ENCODE peak calls at places on chromosome 14, in five cellular contexts. L is lower leg skin, H is Peyer's patch, S is K562, K is body of pancreas. T is an unnamed sample.

GRCh38 chr14:28785096-28785952 is 18.7 kb downstream of the FOXG1 start:
- DNase-seq in K (no peak), S (no peak), L (no peak), H (no peak), T (no peak)

GRCh38 chr14:57559561-57559960 is 65.9 kb upstream of the CCDC198 start:
- DNase-seq in K (no peak), L (no peak), H (no peak), S (no peak), T (no peak)

GRCh38 chr14:68384335-68384734 is 408.5 kb downstream of the ZFP36L1 start:
- DNase-seq in H (no peak), K (peak), S (no peak), L (peak), T (peak)

GRCh38 chr14:32087907-32088306 is 10.8 kb downstream of the ARHGAP5 start:
- DNase-seq in S (no peak), K (no peak), H (no peak), L (no peak), T (no peak)

GRCh38 chr14:26598081-26598671 is 343 bp upstream of the NOVA1 start:
- DNase-seq in S (peak), L (peak), H (peak), K (peak), T (no peak)

GRCh38 chr14:99612065-99612736 is 8.2 kb upstream of the CCDC85C start:
- DNase-seq in S (no peak), L (no peak), K (peak), H (peak), T (no peak)

GRCh38 chr14:38282941-38283340 is 27.0 kb upstream of the CLEC14A start:
- DNase-seq in H (no peak), L (no peak), S (no peak), K (no peak), T (no peak)

GRCh38 chr14:33903369-33903768 is 47.5 kb downstream of the EGLN3 start:
- DNase-seq in K (no peak), S (peak), H (no peak), L (no peak), T (no peak)

GRCh38 chr14:74583689-74584434 is 28.2 kb downstream of the LTBP2 start:
- DNase-seq in H (no peak), S (no peak), L (no peak), K (no peak), T (no peak)

GRCh38 chr14:22887260-22887989 is 4.4 kb downstream of the REM2 start:
- DNase-seq in S (peak), L (no peak), H (peak), K (peak), T (peak)

GRCh38 chr14:104254735-104255400 is 116.5 kb downstream of the KIF26A start:
- DNase-seq in L (no peak), S (no peak), K (no peak), H (peak), T (no peak)

GRCh38 chr14:53779301-53779700 is 177.3 kb downstream of the BMP4 start:
- DNase-seq in L (no peak), S (no peak), H (no peak), K (no peak), T (no peak)

GRCh38 chr14:103315941-103316340 is 18.1 kb upstream of the EIF5 start:
- DNase-seq in S (no peak), H (peak), K (no peak), L (no peak), T (no peak)

GRCh38 chr14:68766299-68767247 is 26.3 kb downstream of the ZFP36L1 start:
- DNase-seq in S (no peak), L (no peak), K (no peak), H (no peak), T (no peak)

GRCh38 chr14:34766611-34767010 is 52.2 kb upstream of the CFL2 start:
- DNase-seq in S (no peak), L (no peak), K (no peak), H (no peak), T (no peak)

GRCh38 chr14:63524537-63525155 is 18.5 kb downstream of the PPP2R5E start:
- DNase-seq in K (no peak), S (no peak), H (peak), L (peak), T (no peak)

GRCh38 chr14:23105348-23105824 is 597 bp upstream of the CIROP start:
- DNase-seq in H (no peak), L (no peak), K (no peak), S (no peak), T (no peak)

GRCh38 chr14:94386085-94387031 is 2.0 kb downstream of the SERPINA1 start:
- DNase-seq in H (no peak), L (peak), S (no peak), K (peak), T (no peak)

GRCh38 chr14:91890291-91890749 is 23.0 kb upstream of the TC2N start:
- DNase-seq in L (no peak), K (peak), H (no peak), S (no peak), T (no peak)

GRCh38 chr14:93089501-93090269 is 26.0 kb downstream of the ITPK1 start:
- DNase-seq in S (no peak), H (no peak), L (no peak), K (no peak), T (no peak)

GRCh38 chr14:103854822-103855733 is 7.7 kb upstream of the PPP1R13B start:
- DNase-seq in H (no peak), L (no peak), S (peak), K (peak), T (no peak)

GRCh38 chr14:91817566-91818325 is 49.6 kb downstream of the TC2N start:
- DNase-seq in K (no peak), L (no peak), H (no peak), S (no peak), T (peak)

GRCh38 chr14:53670701-53671100 is 285.9 kb downstream of the BMP4 start:
- DNase-seq in S (no peak), L (no peak), K (no peak), H (no peak), T (no peak)

GRCh38 chr14:93033039-93033982 is 82.4 kb downstream of the ITPK1 start:
- DNase-seq in K (no peak), H (no peak), S (no peak), L (no peak), T (no peak)

GRCh38 chr14:75459099-75459741 is 31.4 kb downstream of the JDP2 start:
- DNase-seq in K (peak), S (no peak), L (peak), H (peak), T (peak)

GRCh38 chr14:103224996-103225874 is 102.0 kb downstream of the TNFAIP2 start:
- DNase-seq in S (no peak), K (no peak), L (no peak), H (no peak), T (no peak)

GRCh38 chr14:100654025-100654813 is 67.0 kb upstream of the BEGAIN start:
- DNase-seq in H (no peak), S (no peak), K (no peak), L (no peak), T (no peak)

GRCh38 chr14:102096569-102097188 is 9.8 kb upstream of the HSP90AA1 start:
- DNase-seq in L (peak), H (peak), K (peak), S (peak), T (peak)
- H3K4me3 ChIP-seq in L (no peak), H (no peak), K (no peak), S (no peak), T (no peak)

GRCh38 chr14:60925286-60925685 is 55.6 kb downstream of the TRMT5 start:
- DNase-seq in S (no peak), L (no peak), H (no peak), K (no peak), T (no peak)
- TF ChIP-seq POLR2A in S (no peak), L (no peak), H (no peak), K (no peak), T (no peak)

GRCh38 chr14:87152701-87153100 is 840.3 kb downstream of the GALC start:
- DNase-seq in K (no peak), H (no peak), S (no peak), L (no peak), T (no peak)

GRCh38 chr14:87153391-87153790 is 839.6 kb downstream of the GALC start:
- DNase-seq in K (no peak), H (no peak), S (no peak), L (no peak), T (no peak)

GRCh38 chr14:87153901-87154300 is 839.1 kb downstream of the GALC start:
- DNase-seq in S (no peak), H (no peak), K (no peak), L (no peak), T (no peak)

GRCh38 chr14:87148655-87149054 is 844.3 kb downstream of the GALC start:
- DNase-seq in K (no peak), H (no peak), S (no peak), L (no peak), T (no peak)

GRCh38 chr14:87149583-87150354 is 843.2 kb downstream of the GALC start:
- DNase-seq in L (no peak), H (no peak), K (no peak), S (no peak), T (no peak)
- H3K4me3 ChIP-seq in L (no peak), H (no peak), K (no peak), S (no peak), T (no peak)

DNA sequence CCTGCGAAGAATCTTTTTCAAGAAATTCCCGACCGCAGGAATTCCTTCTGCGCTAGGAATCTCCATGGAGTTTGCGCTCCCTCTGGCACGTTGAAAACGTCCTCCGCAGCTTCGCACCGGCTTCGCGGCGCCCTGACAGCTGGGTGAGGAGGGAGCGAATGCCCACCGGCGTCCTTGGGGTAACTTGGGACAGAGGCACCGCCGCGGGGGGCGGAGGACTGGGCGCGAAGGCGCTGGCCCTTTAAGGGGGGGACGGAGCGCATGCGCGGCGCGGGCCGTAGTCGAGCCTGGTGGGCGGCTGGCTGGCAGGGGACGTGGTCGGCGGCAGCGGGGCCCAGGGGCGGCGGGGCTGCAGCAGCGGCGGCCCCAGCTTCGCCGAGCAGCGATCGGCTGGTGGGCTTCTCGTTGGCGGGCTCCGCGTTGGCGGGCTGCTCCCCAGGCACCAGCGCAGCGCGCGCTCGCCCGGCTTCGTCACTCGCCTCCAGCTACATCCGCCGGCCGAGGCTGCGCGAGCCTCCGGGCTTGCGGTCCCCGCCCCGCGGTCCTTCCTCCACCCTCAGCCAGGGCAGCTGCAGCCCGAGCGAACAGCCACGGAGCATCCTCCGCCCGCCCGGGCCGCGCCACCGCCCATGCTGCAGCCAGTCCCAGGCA is at the start of gene VASH1:
- DNase-seq in L (peak), H (peak), S (peak), K (peak), T (peak)
- TF ChIP-seq POLR2A in L (no peak), H (no peak), S (no peak), K (peak), T (no peak)

DNA sequence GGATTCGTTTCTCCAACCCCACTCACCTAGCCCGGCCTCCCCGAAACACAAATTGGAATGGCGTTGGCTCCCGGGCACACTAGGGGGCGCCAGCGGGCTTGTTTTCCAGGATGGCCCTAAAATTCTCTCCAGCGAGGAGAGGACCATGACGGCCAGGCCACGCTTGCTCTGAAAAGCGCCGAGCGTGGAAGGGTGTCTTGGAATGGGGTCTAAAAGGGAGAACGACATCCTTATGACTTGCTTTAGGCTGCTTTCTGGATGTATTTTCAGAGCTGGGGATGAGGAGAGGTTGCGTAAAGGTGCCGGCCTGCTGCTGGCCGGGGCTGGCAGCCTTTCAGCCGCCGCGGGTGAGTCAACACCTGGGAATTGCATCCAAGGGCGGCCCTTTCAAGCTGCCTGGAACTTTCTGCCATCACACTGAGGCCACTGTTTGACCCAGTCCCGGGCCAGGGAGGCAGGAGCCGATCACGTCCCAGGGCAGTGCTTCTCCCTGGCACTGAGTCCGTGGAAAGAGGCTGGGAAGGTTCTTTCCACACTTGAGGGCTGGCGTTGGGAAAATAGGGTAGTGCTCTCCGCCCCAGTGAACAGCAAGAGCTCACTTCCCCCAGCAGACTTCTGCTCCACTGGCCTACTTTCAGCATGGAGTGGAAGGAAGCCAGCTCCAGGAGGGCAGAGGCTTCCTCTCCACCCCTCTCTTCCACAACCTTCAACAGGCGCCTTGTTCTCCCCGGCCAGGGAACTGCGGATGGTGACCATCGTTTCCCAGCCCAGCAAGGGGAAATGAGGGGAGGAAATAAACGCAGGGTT is 216.2 kb downstream of the TTC8 start:
- DNase-seq in S (peak), H (peak), K (peak), L (peak), T (peak)
- H3K4me3 ChIP-seq in S (no peak), H (peak), K (no peak), L (no peak), T (no peak)

GRCh38 chr14:21211509-21211908 is 55.6 kb upstream of the OR5AU1 start:
- DNase-seq in L (no peak), H (no peak), S (no peak), K (no peak), T (no peak)

GRCh38 chr14:21219120-21219519 is 50.1 kb downstream of the HNRNPC start:
- DNase-seq in H (no peak), L (no peak), K (no peak), S (no peak), T (no peak)

GRCh38 chr14:21213652-21214051 is 55.6 kb downstream of the HNRNPC start:
- DNase-seq in L (no peak), S (no peak), K (no peak), H (no peak), T (no peak)

GRCh38 chr14:21215879-21216251 is 53.4 kb downstream of the HNRNPC start:
- DNase-seq in S (no peak), K (no peak), L (no peak), H (no peak), T (no peak)

DNA sequence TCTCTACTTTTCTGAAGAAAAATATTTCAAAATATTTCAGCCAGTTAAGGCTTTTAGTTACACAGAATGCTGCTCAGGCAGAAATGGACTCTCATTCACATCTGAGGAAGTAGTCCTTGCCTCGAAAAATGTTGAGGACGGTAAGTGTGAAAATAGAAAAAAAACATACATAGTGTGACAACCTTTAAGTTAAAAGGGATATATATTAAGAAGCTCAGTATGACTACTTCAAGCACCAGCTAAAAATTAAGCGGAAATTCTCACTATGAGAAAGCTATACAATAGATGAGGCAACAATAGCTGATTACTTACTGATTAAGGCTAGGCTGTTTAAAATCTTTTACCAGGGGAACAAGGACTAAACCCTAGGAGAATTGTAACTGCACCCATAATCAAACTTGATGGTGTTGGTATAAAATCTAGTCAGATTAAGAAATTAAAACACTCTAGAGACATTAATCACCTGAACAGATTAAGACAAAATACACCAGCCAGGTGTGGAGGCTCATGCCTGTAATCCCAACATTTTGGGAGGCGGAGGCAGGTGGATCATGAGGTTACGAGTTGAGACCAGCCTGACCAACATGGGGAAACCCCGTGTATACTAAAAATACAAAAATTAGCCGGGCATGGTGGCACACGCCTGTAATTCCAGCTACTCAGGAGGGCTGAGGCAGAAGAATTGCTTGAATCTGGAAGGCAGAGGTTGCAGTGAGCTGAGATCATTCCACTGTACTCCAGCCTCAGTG is 53.9 kb downstream of the HNRNPC start:
- DNase-seq in K (no peak), S (no peak), H (no peak), L (no peak), T (no peak)
- TF ChIP-seq POLR2A in K (no peak), S (no peak), H (no peak), L (no peak), T (no peak)

GRCh38 chr14:55274144-55274543 is 2.9 kb downstream of the FBXO34 start:
- DNase-seq in L (no peak), H (no peak), K (no peak), S (peak), T (no peak)
- H3K4me3 ChIP-seq in L (no peak), H (no peak), K (no peak), S (peak), T (peak)

DNA sequence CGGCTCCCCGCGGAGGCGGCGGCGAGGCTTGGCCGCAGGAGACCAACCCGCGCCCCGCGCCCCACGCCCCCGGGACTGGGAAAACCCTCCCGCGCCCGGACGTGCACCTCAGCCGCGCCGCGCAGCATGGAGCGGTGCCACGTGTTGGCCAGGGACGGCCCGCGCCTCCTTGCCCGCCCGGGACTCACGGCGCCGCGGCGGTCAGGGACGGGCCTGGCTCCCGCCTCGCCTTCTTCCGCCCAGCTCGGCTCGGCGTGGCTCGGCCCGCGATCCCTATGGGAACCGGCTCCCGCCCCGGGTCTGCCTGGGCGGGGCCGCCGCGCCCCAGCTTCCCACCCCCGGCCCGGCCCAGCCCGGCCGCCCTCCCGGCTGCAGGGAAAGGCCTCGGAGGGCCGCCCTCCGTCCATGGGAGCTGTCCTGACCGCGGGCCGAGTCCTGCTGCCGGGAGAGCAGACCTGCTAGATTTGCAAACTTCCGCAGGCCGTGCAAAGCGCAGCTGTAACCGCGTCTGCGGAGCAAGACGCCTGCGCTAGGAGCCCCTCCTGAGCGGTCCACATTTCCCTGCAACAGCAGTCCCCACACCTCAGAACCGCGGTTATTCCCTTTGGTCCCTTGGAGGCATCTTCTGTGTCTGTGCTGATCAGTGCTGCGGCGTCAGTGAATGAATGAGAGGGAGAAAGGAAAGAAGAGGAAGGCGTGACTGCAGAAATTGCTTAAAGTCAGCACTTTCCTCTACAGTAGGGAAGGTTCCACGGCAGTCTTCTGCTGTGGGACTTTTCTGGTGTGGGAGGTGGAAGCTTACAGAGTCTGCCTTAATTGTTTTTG is at the start of gene CDKL1:
- DNase-seq in L (peak), S (peak), H (peak), K (peak), T (peak)
- TF ChIP-seq POLR2A in L (no peak), S (peak), H (peak), K (peak), T (peak)

T was measured in NB4.